ENCODE peak calls at places on chromosomes 12 and 14, in four cellular contexts. J is K562, E is GM12878, Q is HepG2. K is an unnamed sample.

GRCh38 chr12:53765891-53766290 is 14.1 kb upstream of the CISTR start:
- DNase-seq in J (no peak), E (no peak), Q (no peak), K (no peak)

GRCh38 chr14:74459289-74459946 is 33.4 kb upstream of the SYNDIG1L start:
- DNase-seq in Q (peak), E (no peak), J (peak), K (peak)

GRCh38 chr14:72755766-72756165 is 138.1 kb downstream of the DPF3 start:
- DNase-seq in E (no peak), Q (no peak), J (no peak), K (no peak)

GRCh38 chr12:70721958-70722357 is 84.7 kb upstream of the PTPRB start:
- DNase-seq in Q (no peak), J (no peak), E (no peak), K (no peak)

GRCh38 chr14:85156319-85156718 is 373.6 kb upstream of the FLRT2 start:
- DNase-seq in Q (no peak), E (no peak), J (no peak), K (no peak)

GRCh38 chr12:88994537-88994936 is 357.8 kb downstream of the DUSP6 start:
- DNase-seq in J (no peak), Q (no peak), E (no peak), K (no peak)

GRCh38 chr12:77724367-77724957 is 106.2 kb upstream of the NAV3 start:
- DNase-seq in J (no peak), E (no peak), Q (peak), K (no peak)

GRCh38 chr14:20455355-20456300 is 602 bp downstream of the APEX1 start:
- DNase-seq in Q (no peak), J (peak), E (no peak), K (peak)

GRCh38 chr12:130127527-130127908 is 34.7 kb upstream of the FZD10 start:
- DNase-seq in E (no peak), Q (no peak), J (peak), K (no peak)

GRCh38 chr14:105247715-105248367 is 492 bp upstream of the BTBD6 start:
- DNase-seq in E (no peak), J (no peak), Q (no peak), K (no peak)

GRCh38 chr12:9787340-9787737 is 26.6 kb upstream of the CD69 start:
- DNase-seq in E (no peak), Q (no peak), J (no peak), K (no peak)

GRCh38 chr14:33611405-33612183 is 339.3 kb downstream of the EGLN3 start:
- DNase-seq in Q (no peak), J (no peak), E (no peak), K (peak)

GRCh38 chr12:90652280-90652679 is 302.7 kb downstream of the CCER1 start:
- DNase-seq in Q (no peak), E (no peak), J (no peak), K (no peak)

GRCh38 chr12:109464642-109465351 is 12.3 kb downstream of the KCTD10 start:
- DNase-seq in Q (no peak), E (no peak), J (no peak), K (no peak)

GRCh38 chr12:132312516-132312915 is 16.9 kb downstream of the GALNT9 start:
- DNase-seq in Q (no peak), J (no peak), E (no peak), K (no peak)

GRCh38 chr12:93341409-93342044 is 36.2 kb upstream of the NUDT4 start:
- DNase-seq in Q (no peak), J (no peak), E (no peak), K (no peak)

GRCh38 chr14:99380991-99381687 is 99.5 kb downstream of the SETD3 start:
- DNase-seq in E (no peak), Q (no peak), J (no peak), K (no peak)

GRCh38 chr12:34406228-34406995 is 384.1 kb downstream of the ALG10 start:
- DNase-seq in E (no peak), J (peak), Q (no peak), K (peak)

GRCh38 chr12:39622306-39622705 is 2.7 kb upstream of the ABCD2 start:
- DNase-seq in J (no peak), Q (no peak), E (no peak), K (no peak)

GRCh38 chr12:53223391-53224267 is 8.4 kb downstream of the RARG start:
- DNase-seq in J (no peak), E (no peak), Q (no peak), K (no peak)

GRCh38 chr12:59734371-59734770 is 138.5 kb downstream of the SLC16A7 start:
- DNase-seq in E (no peak), Q (no peak), J (no peak), K (peak)

GRCh38 chr12:59737725-59738463 is 142.1 kb downstream of the SLC16A7 start:
- DNase-seq in Q (no peak), E (no peak), J (no peak), K (no peak)

GRCh38 chr12:59736359-59736758 is 140.5 kb downstream of the SLC16A7 start:
- DNase-seq in Q (no peak), J (no peak), E (no peak), K (no peak)

GRCh38 chr12:59733200-59733599 is 137.4 kb downstream of the SLC16A7 start:
- DNase-seq in Q (no peak), J (no peak), E (no peak), K (no peak)

DNA sequence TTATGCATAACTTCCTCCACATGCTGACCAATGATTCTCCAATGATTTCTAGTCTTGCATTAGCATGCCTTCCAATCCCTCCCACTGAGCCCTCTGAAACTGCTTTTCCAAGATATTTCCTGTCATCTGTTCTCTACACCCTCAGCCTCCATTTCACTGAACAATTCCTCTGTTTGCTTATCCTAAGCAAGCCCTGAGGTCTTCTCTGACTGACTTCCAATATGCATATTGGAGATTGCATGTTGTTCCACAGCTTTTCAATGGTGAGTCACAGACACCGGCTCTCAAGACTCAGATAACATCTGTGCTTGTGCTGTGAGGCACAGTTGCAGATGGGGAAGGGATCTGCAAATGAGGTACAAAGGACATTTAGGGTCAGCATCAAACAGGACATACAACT is 141.0 kb downstream of the SLC16A7 start:
- DNase-seq in E (no peak), J (no peak), Q (no peak), K (no peak)
- TF ChIP-seq CREM in E (no peak), J (no peak), Q (no peak), K (no peak)

GRCh38 chr12:82627799-82628198 is 58.9 kb upstream of the TMTC2 start:
- DNase-seq in Q (peak), E (no peak), J (no peak), K (no peak)
- TF ChIP-seq CREM in Q (no peak), E (no peak), J (no peak), K (no peak)

GRCh38 chr14:34931206-34931605 is 51.6 kb upstream of the SRP54 start:
- DNase-seq in J (no peak), Q (no peak), E (peak), K (no peak)

GRCh38 chr14:34930591-34931069 is 52.2 kb upstream of the SRP54 start:
- DNase-seq in Q (no peak), E (peak), J (no peak), K (no peak)

GRCh38 chr14:34937442-34937841 is 45.4 kb upstream of the SRP54 start:
- DNase-seq in Q (no peak), E (no peak), J (no peak), K (no peak)

GRCh38 chr14:34935552-34935951 is 47.2 kb upstream of the SRP54 start:
- DNase-seq in Q (peak), E (no peak), J (no peak), K (no peak)

DNA sequence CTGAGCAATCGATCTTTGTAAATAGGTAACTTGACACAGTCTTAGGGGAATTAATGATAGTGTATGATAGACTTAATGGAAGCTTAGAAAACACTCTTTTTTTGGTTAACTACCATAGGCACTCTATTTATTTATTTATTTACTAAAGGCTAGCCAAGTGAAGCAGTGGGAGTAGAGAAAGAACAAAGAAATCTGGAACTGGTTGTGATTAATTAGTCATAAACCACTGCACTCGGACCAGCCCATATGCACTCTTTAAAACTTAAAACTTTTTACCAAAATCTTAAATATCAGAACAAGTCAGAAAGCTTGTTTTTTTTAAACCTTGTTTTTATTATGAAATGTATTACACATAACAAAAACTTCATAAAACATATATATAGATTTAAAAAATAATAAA is 49.5 kb upstream of the SRP54 start:
- DNase-seq in Q (no peak), E (no peak), J (no peak), K (no peak)
- TF ChIP-seq CREM in Q (no peak), E (no peak), J (no peak), K (no peak)

DNA sequence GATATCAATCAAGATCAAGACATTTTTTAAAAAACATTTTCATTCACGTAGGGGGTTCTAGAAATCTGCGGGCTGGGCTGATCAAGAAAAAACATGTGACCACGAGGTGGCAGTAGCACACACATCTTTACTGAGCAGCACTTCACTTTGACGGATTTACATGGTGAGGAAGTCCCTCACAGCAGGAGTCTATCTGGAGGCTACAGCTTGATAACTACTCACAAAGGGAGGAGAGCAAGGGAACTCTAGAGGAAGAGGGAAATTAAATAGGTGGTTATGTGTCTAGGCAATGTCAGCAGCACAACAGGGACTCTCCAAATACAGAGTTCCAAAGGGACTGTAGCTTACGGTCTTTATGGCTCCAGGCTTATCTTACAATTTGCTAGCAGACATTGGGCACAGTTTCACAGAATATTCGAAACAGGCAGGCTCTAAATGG is 248.1 kb downstream of the DPY19L2 start:
- DNase-seq in E (peak), Q (peak), J (peak), K (peak)
- TF ChIP-seq CREM in E (no peak), Q (no peak), J (no peak), K (no peak)

GRCh38 chr12:67594888-67595287 is 53.7 kb upstream of the DYRK2 start:
- DNase-seq in Q (no peak), E (no peak), J (no peak), K (no peak)
- TF ChIP-seq CREM in Q (no peak), E (no peak), J (no peak), K (no peak)

K was measured in WTC11.